ENCODE peak calls at places on chromosome 9, in six cellular contexts. H is K562, T is upper lobe of left lung, G is HepG2, F is A549, B is GM12878. I is an unnamed sample.

GRCh38 chr9:94256007-94256406 is 3.1 kb upstream of the ZNF169 start:
- ATAC-seq in H (no peak), T (no peak), G (no peak), F (no peak), B (no peak), I (no peak)

GRCh38 chr9:108142142-108142503 is 652.6 kb upstream of the KLF4 start:
- ATAC-seq in H (no peak), T (peak; percentile 3), G (no peak), F (no peak), B (no peak), I (no peak)

GRCh38 chr9:79581794-79582193 is 10.0 kb downstream of the TLE4 start:
- ATAC-seq in H (no peak), T (peak; percentile 39), G (peak; percentile 75), F (peak; percentile 59), B (peak; percentile 3), I (no peak)

GRCh38 chr9:127449332-127449966 is 1.8 kb downstream of the RPL12 start:
- ATAC-seq in H (no peak), T (no peak), G (no peak), F (no peak), B (no peak), I (no peak)

GRCh38 chr9:105447814-105448812 is at the start of gene FSD1L:
- ATAC-seq in H (peak; percentile 95), T (peak; percentile 99), G (peak; percentile 95), F (peak; percentile 95), B (peak; percentile 93), I (peak; percentile 99)

GRCh38 chr9:71783120-71783523 is 14.8 kb upstream of the CEMIP2 start:
- ATAC-seq in H (peak; percentile 86), T (peak; percentile 53), G (peak; percentile 92), F (peak; percentile 79), B (peak; percentile 89), I (peak; percentile 61)

GRCh38 chr9:105535920-105536668 is 21.8 kb upstream of the FKTN start:
- ATAC-seq in H (no peak), T (no peak), G (no peak), F (no peak), B (peak; percentile 84), I (no peak)

GRCh38 chr9:69018688-69019087 is 4.8 kb upstream of the PRKACG start:
- ATAC-seq in H (peak; percentile 22), T (no peak), G (no peak), F (no peak), B (peak; percentile 41), I (no peak)

GRCh38 chr9:127927457-127928231 is 2.9 kb downstream of the PIP5KL1 start:
- ATAC-seq in H (peak; percentile 62), T (peak; percentile 14), G (peak; percentile 22), F (no peak), B (peak; percentile 10), I (no peak)

GRCh38 chr9:94950733-94951590 is 224.5 kb downstream of the AOPEP start:
- ATAC-seq in H (no peak), T (no peak), G (peak; percentile 88), F (no peak), B (no peak), I (no peak)

GRCh38 chr9:708182-708555 is 133.3 kb upstream of the DMRT1 start:
- ATAC-seq in H (no peak), T (no peak), G (no peak), F (no peak), B (no peak), I (no peak)

GRCh38 chr9:101566904-101567724 is 27.7 kb downstream of the PPP3R2 start:
- ATAC-seq in H (peak; percentile 74), T (no peak), G (peak; percentile 76), F (peak; percentile 84), B (peak; percentile 79), I (no peak)

GRCh38 chr9:71897573-71897972 is 13.4 kb downstream of the ABHD17B start:
- ATAC-seq in H (no peak), T (no peak), G (no peak), F (no peak), B (peak; percentile 52), I (no peak)

GRCh38 chr9:126637002-126637849 is 23.5 kb downstream of the LMX1B start:
- ATAC-seq in H (no peak), T (no peak), G (no peak), F (peak; percentile 13), B (no peak), I (no peak)

GRCh38 chr9:130768265-130768664 is 66.8 kb upstream of the ABL1 start:
- ATAC-seq in H (peak; percentile 80), T (peak; percentile 46), G (peak; percentile 95), F (no peak), B (peak; percentile 20), I (no peak)

GRCh38 chr9:134544388-134545212 is 97.0 kb upstream of the COL5A1 start:
- ATAC-seq in H (no peak), T (peak; percentile 31), G (no peak), F (peak; percentile 61), B (no peak), I (peak; percentile 68)

GRCh38 chr9:1929722-1930621 is 85.2 kb upstream of the SMARCA2 start:
- ATAC-seq in H (peak; percentile 25), T (no peak), G (no peak), F (no peak), B (peak; percentile 87), I (no peak)

GRCh38 chr9:97385626-97386264 is 26.2 kb upstream of the TDRD7 start:
- ATAC-seq in H (no peak), T (no peak), G (no peak), F (no peak), B (no peak), I (peak; percentile 20)

DNA sequence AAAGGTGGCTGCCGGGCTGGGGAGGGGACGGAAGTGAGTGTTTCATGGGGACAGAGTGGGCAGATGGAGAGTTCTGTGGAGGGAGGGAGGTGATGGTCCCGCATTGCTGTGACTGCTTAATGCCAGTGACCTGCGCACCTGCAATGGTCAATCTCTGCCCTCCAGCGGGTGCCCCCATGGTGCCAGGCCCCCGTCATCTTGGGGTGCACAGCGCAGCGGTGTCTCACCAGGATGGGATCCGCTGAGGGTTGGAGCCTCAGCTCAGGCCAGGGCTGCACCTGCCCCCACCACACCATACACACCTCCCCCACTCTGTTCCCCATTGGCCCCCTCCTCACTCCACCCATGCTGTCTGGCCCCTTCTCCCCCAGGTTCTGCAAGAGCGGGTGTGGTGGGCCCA is 12.0 kb upstream of the CAMSAP1 start:
- ATAC-seq in H (no peak), T (no peak), G (no peak), F (no peak), B (no peak), I (no peak)
- H3K9me3 ChIP-seq in H (peaks cover 21% of the 10 kb centered on the region), T (peaks cover 41% of the 10 kb centered on the region), G (peaks cover 25% of the 10 kb centered on the region), F (peaks cover 58% of the 10 kb centered on the region), B (peaks cover 12% of the 10 kb centered on the region), I (no peaks in the 10 kb centered on the region)

GRCh38 chr9:102974530-102974929 is 20.6 kb upstream of the CYLC2 start:
- ATAC-seq in H (no peak), T (no peak), G (no peak), F (no peak), B (no peak), I (no peak)
- TF ChIP-seq CTCF in H (no peak), T (no peak), G (no peak), F (no peak), B (no peak), I (no peak)

GRCh38 chr9:124285903-124286291 is 28.1 kb downstream of the NEK6 start:
- ATAC-seq in H (peak; percentile 31), T (peak; percentile 53), G (no peak), F (peak; percentile 22), B (peak; percentile 62), I (peak; percentile 73)
- TF ChIP-seq EP300 in H (peak; percentile 42), T (no peak), G (no peak), F (peak; percentile 52), B (peak; percentile 77), I (no peak)

GRCh38 chr9:122418016-122418415 is 47.2 kb downstream of the PTGS1 start:
- ATAC-seq in H (no peak), T (no peak), G (no peak), F (no peak), B (no peak), I (no peak)
- H3K9me3 ChIP-seq in H (no peaks in the 10 kb centered on the region), T (no peaks in the 10 kb centered on the region), G (peaks cover 27% of the 10 kb centered on the region), F (no peaks in the 10 kb centered on the region), B (no peaks in the 10 kb centered on the region), I (no peaks in the 10 kb centered on the region)

GRCh38 chr9:113998529-113999255 is 79.4 kb downstream of the AMBP start:
- ATAC-seq in H (peak; percentile 64), T (no peak), G (peak; percentile 80), F (peak; percentile 77), B (no peak), I (no peak)
- TF ChIP-seq CTCF in H (no peak), T (no peak), G (peak; percentile 51), F (peak; percentile 28), B (no peak), I (no peak)

DNA sequence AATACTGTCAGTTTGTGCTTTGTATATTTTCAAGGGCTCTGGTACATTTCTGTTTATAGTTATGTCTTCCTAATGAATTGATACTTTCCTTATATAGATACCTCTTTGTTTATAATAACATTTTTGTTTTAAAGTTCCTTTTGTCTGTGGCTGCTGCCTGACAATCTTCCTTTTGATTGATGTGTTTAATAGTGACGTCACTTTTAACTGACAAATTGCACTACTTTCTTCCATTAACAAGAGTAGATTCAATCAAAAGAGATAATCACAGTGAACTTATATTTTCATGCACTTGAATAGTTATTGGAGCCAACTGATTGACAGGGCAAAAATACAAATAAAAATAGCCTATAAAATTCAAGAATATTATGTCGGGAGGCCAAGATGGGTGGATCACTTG is 371.7 kb downstream of the ANXA1 start:
- ATAC-seq in H (no peak), T (no peak), G (no peak), F (no peak), B (no peak), I (no peak)
- TF ChIP-seq EP300 in H (no peak), T (no peak), G (no peak), F (no peak), B (no peak), I (no peak)

GRCh38 chr9:135916998-135917397 is 9.7 kb upstream of the CAMSAP1 start:
- ATAC-seq in H (no peak), T (no peak), G (no peak), F (no peak), B (peak; percentile 21), I (no peak)
- H3K9me3 ChIP-seq in H (peaks cover 27% of the 10 kb centered on the region), T (peaks cover 41% of the 10 kb centered on the region), G (peaks cover 32% of the 10 kb centered on the region), F (peaks cover 78% of the 10 kb centered on the region), B (peaks cover 12% of the 10 kb centered on the region), I (no peaks in the 10 kb centered on the region)

GRCh38 chr9:116860509-116861120 is 173.5 kb downstream of the TRIM32 start:
- ATAC-seq in H (peak; percentile 88), T (peak; percentile 87), G (peak; percentile 96), F (peak; percentile 97), B (peak; percentile 78), I (no peak)
- TF ChIP-seq CTCF in H (peak; percentile 43), T (peak; percentile 74), G (peak; percentile 84), F (peak; percentile 67), B (peak; percentile 60), I (peak; percentile 53)